ENCODE peak calls at places on chromosomes 11 and 22, in four cellular contexts. L is neural progenitor cell, C is fibroblast of mammary gland, U is GM23338. V is an unnamed sample.

GRCh38 chr11:10650630-10651029 is 42.9 kb downstream of the IRAG1 start:
- DNase-seq in L (no peak), C (no peak), U (no peak), V (no peak)

GRCh38 chr11:72072348-72072747 is 8.0 kb downstream of the NUMA1 start:
- DNase-seq in L (peak), C (peak), U (peak), V (peak)

GRCh38 chr11:134988495-134988894 is 576.5 kb upstream of the B3GAT1 start:
- DNase-seq in L (no peak), C (no peak), U (no peak), V (no peak)

GRCh38 chr11:118921929-118922744 is 3.6 kb downstream of the BCL9L start:
- DNase-seq in L (peak), C (peak), U (peak), V (peak)

GRCh38 chr11:88535916-88536547 is 198.5 kb upstream of the CTSC start:
- DNase-seq in L (no peak), C (peak), U (no peak), V (peak)

GRCh38 chr11:35009191-35009940 is 92.9 kb downstream of the PDHX start:
- DNase-seq in L (no peak), C (peak), U (no peak), V (peak)

GRCh38 chr11:65373839-65374580 is 8.4 kb downstream of the SLC25A45 start:
- DNase-seq in L (no peak), C (peak), U (no peak), V (no peak)

GRCh38 chr22:19513823-19514222 is 10.4 kb downstream of the CLDN5 start:
- DNase-seq in L (no peak), C (no peak), U (no peak), V (no peak)

GRCh38 chr11:82174610-82175009 is 559.1 kb downstream of the FAM181B start:
- DNase-seq in L (peak), C (no peak), U (peak), V (no peak)
- H3K4me3 ChIP-seq in L (no peak), C (no peak), U (no peak), V (no peak)

GRCh38 chr22:29380856-29381255 is 7.5 kb downstream of the AP1B1 start:
- DNase-seq in L (no peak), C (no peak), U (no peak), V (no peak)

GRCh38 chr22:29377979-29378378 is 10.4 kb downstream of the AP1B1 start:
- DNase-seq in L (no peak), C (no peak), U (no peak), V (no peak)

GRCh38 chr22:29379258-29379657 is 9.1 kb downstream of the AP1B1 start:
- DNase-seq in L (no peak), C (no peak), U (no peak), V (no peak)

GRCh38 chr22:29382575-29383328 is 5.6 kb downstream of the AP1B1 start:
- DNase-seq in L (no peak), C (no peak), U (no peak), V (no peak)

DNA sequence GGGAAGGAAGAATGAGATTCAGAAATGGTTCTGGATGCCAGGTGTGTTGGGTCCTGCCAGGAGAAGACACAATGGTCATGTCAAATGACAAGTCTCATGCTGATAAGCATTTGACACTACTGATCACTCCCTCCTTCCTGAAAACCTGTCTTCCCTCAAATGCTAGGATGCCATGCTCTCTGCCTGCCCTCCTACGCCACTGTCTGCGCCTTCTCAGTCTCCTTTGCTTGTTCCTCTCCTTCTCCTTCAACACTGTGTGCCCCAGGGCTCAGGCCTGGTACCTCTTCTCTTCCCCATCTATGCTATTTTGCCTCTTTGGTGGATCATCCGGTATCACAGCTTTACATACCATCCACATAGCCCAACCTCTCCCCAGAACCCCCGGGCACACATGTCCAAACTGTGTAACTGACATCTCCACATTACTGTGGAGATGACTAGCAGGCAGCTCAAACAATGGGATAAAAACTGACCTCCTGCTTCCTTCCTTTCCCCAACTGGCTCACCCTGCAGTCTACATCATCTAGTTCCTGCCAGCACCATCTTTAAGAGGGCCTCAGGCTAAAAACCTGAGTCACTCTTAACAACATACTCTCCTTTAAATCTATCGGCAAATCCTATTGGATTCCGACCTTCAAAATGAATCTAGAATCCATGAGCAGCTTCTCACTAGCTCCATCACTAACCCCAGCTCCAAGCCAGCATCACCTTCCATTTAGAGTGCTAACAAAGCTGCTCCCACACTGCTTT is 8.2 kb downstream of the AP1B1 start:
- DNase-seq in L (no peak), C (no peak), U (no peak), V (peak)
- H3K4me3 ChIP-seq in L (no peak), C (no peak), U (no peak), V (no peak)

GRCh38 chr22:40463017-40463631 is 92.7 kb downstream of the SGSM3 start:
- DNase-seq in L (no peak), C (no peak), U (no peak), V (no peak)

GRCh38 chr22:40466976-40467375 is 96.6 kb downstream of the SGSM3 start:
- DNase-seq in L (no peak), C (no peak), U (no peak), V (no peak)

GRCh38 chr22:40463727-40464126 is 93.3 kb downstream of the SGSM3 start:
- DNase-seq in L (no peak), C (no peak), U (no peak), V (no peak)

GRCh38 chr22:40462195-40462988 is 92.0 kb downstream of the SGSM3 start:
- DNase-seq in L (no peak), C (no peak), U (no peak), V (no peak)
- H3K4me3 ChIP-seq in L (no peak), C (no peak), U (no peak), V (no peak)

GRCh38 chr11:130000552-130001176 is 2.0 kb downstream of the PRDM10 start:
- DNase-seq in L (no peak), C (no peak), U (no peak), V (no peak)
- H3K4me3 ChIP-seq in L (peak), C (no peak), U (peak), V (peak)

V was measured in foreskin fibroblast.